ENCODE peak calls at places on chromosomes 6 and 20, in four cellular contexts. One of them, this sample, is unnamed.

GRCh38 chr6:104256547-104257144 is 603.1 kb downstream of the HACE1 start:
- DNase-seq in activated naive CD4-positive, alpha-beta T cell: no peak
- DNase-seq in AML-193: no peak
- DNase-seq in AG10803: no peak
- DNase-seq in this sample: no peak

GRCh38 chr20:9172908-9173307 is 104.0 kb downstream of the PLCB4 start:
- DNase-seq in AML-193: no peak
- DNase-seq in activated naive CD4-positive, alpha-beta T cell: no peak
- DNase-seq in AG10803: peak; percentile 72
- DNase-seq in this sample: no peak

GRCh38 chr6:203663-204062 is 88.6 kb upstream of the DUSP22 start:
- DNase-seq in activated naive CD4-positive, alpha-beta T cell: no peak
- DNase-seq in AG10803: no peak
- DNase-seq in AML-193: no peak
- DNase-seq in this sample: no peak

GRCh38 chr6:158648682-158649131 is 1.1 kb upstream of the SYTL3 start:
- DNase-seq in AML-193: no peak
- DNase-seq in activated naive CD4-positive, alpha-beta T cell: no peak
- DNase-seq in AG10803: peak; percentile 90
- DNase-seq in this sample: peak; percentile 31

GRCh38 chr6:39060467-39061160 is 12.0 kb downstream of the GLP1R start:
- DNase-seq in activated naive CD4-positive, alpha-beta T cell: no peak
- DNase-seq in AML-193: no peak
- DNase-seq in AG10803: no peak
- DNase-seq in this sample: no peak

GRCh38 chr6:38722727-38723334 is 7.7 kb downstream of the DNAH8 start:
- DNase-seq in AML-193: no peak
- DNase-seq in activated naive CD4-positive, alpha-beta T cell: no peak
- DNase-seq in AG10803: no peak
- DNase-seq in this sample: no peak

GRCh38 chr6:117482240-117483003 is at the start of gene DCBLD1:
- DNase-seq in activated naive CD4-positive, alpha-beta T cell: peak; percentile 4
- DNase-seq in AML-193: peak; percentile 82
- DNase-seq in AG10803: peak; percentile 76
- DNase-seq in this sample: no peak

GRCh38 chr20:5270608-5271007 is 46.1 kb downstream of the PROKR2 start:
- DNase-seq in AG10803: no peak
- DNase-seq in activated naive CD4-positive, alpha-beta T cell: no peak
- DNase-seq in AML-193: no peak
- DNase-seq in this sample: no peak

GRCh38 chr6:12009904-12010634 is 2.0 kb upstream of the HIVEP1 start:
- DNase-seq in AG10803: peak; percentile 75
- DNase-seq in activated naive CD4-positive, alpha-beta T cell: no peak
- DNase-seq in AML-193: no peak
- DNase-seq in this sample: no peak

GRCh38 chr6:46538800-46539199 is 47.6 kb upstream of the RCAN2 start:
- DNase-seq in activated naive CD4-positive, alpha-beta T cell: no peak
- DNase-seq in AG10803: no peak
- DNase-seq in AML-193: no peak
- DNase-seq in this sample: no peak

GRCh38 chr6:156943816-156944215 is 166.6 kb downstream of the ARID1B start:
- DNase-seq in AML-193: no peak
- DNase-seq in AG10803: no peak
- DNase-seq in activated naive CD4-positive, alpha-beta T cell: no peak
- DNase-seq in this sample: no peak

GRCh38 chr6:82955841-82956240 is 109.8 kb downstream of the UBE3D start:
- DNase-seq in activated naive CD4-positive, alpha-beta T cell: no peak
- DNase-seq in AG10803: peak; percentile 92
- DNase-seq in AML-193: no peak
- DNase-seq in this sample: no peak

GRCh38 chr6:50120300-50120699 is 70.6 kb upstream of the DEFB112 start:
- DNase-seq in AML-193: no peak
- DNase-seq in AG10803: peak; percentile 42
- DNase-seq in activated naive CD4-positive, alpha-beta T cell: no peak
- DNase-seq in this sample: no peak

GRCh38 chr20:47465335-47466090 is 36.2 kb upstream of the NCOA3 start:
- DNase-seq in AML-193: no peak
- DNase-seq in activated naive CD4-positive, alpha-beta T cell: no peak
- DNase-seq in AG10803: no peak
- DNase-seq in this sample: no peak

GRCh38 chr20:5065489-5066383 is 54.0 kb downstream of the PCNA start:
- DNase-seq in AG10803: peak; percentile 96
- DNase-seq in AML-193: peak; percentile 83
- DNase-seq in activated naive CD4-positive, alpha-beta T cell: no peak
- DNase-seq in this sample: no peak

GRCh38 chr6:24520929-24521546 is 26.3 kb downstream of the ALDH5A1 start:
- DNase-seq in AG10803: peak; percentile 33
- DNase-seq in AML-193: peak; percentile 48
- DNase-seq in activated naive CD4-positive, alpha-beta T cell: no peak
- DNase-seq in this sample: no peak

GRCh38 chr6:79048611-79049010 is 29.4 kb downstream of the PHIP start:
- DNase-seq in AG10803: peak; percentile 27
- DNase-seq in AML-193: peak; percentile 48
- DNase-seq in activated naive CD4-positive, alpha-beta T cell: no peak
- DNase-seq in this sample: no peak

GRCh38 chr6:97703661-97704060 is 420.6 kb upstream of the MMS22L start:
- DNase-seq in AML-193: no peak
- DNase-seq in activated naive CD4-positive, alpha-beta T cell: no peak
- DNase-seq in AG10803: no peak
- DNase-seq in this sample: no peak

GRCh38 chr6:19988555-19988954 is 151.4 kb downstream of the ID4 start:
- DNase-seq in AG10803: peak; percentile 11
- DNase-seq in AML-193: no peak
- DNase-seq in activated naive CD4-positive, alpha-beta T cell: no peak
- DNase-seq in this sample: no peak

GRCh38 chr6:137258170-137258569 is 39.0 kb upstream of the IFNGR1 start:
- DNase-seq in AG10803: peak; percentile 31
- DNase-seq in AML-193: peak; percentile 18
- DNase-seq in activated naive CD4-positive, alpha-beta T cell: no peak
- DNase-seq in this sample: no peak

GRCh38 chr6:139990865-139991264 is 616.4 kb upstream of the CITED2 start:
- DNase-seq in activated naive CD4-positive, alpha-beta T cell: no peak
- DNase-seq in AML-193: no peak
- DNase-seq in AG10803: peak; percentile 58
- DNase-seq in this sample: no peak

This sample was measured in SIG-M5.